ENCODE peak calls at places on chromosome 10, in eight cellular contexts. Q, X, G, C, T, E, R and M are unnamed samples.

GRCh38 chr10:7705341-7705740 is 2.2 kb downstream of the ITIH2 start:
- DNase-seq in T (no peak), R (no peak), Q (no peak), X (no peak), G (no peak), E (no peak), C (no peak), M (no peak)

GRCh38 chr10:59904431-59905065 is 1.8 kb downstream of the CCDC6 start:
- DNase-seq in G (no peak), Q (peak), C (no peak), T (no peak), X (no peak), R (no peak), E (no peak), M (no peak)

GRCh38 chr10:79072994-79073654 is 4.4 kb downstream of the ZMIZ1 start:
- DNase-seq in E (no peak), X (no peak), G (peak), R (no peak), T (no peak), Q (peak), C (no peak), M (no peak)

GRCh38 chr10:27742195-27742925 is 3.3 kb downstream of the MKX start:
- DNase-seq in E (peak), T (peak), X (peak), C (peak), Q (peak), G (peak), R (peak), M (peak)

GRCh38 chr10:53997953-53998352 is 803.1 kb downstream of the PCDH15 start:
- DNase-seq in E (no peak), Q (peak), G (no peak), X (no peak), T (no peak), C (no peak), R (no peak), M (no peak)

GRCh38 chr10:69844698-69845097 is 43.0 kb downstream of the COL13A1 start:
- DNase-seq in Q (no peak), C (no peak), T (no peak), G (no peak), X (no peak), E (no peak), R (no peak), M (no peak)

GRCh38 chr10:77637986-77638765 is 568 bp upstream of the KCNMA1 start:
- DNase-seq in R (no peak), E (no peak), C (no peak), G (peak), T (no peak), X (peak), Q (peak), M (no peak)

GRCh38 chr10:51073461-51074237 is 638 bp upstream of the PRKG1 start:
- DNase-seq in E (no peak), T (no peak), X (peak), Q (peak), R (no peak), G (peak), C (no peak), M (no peak)

GRCh38 chr10:5461914-5462840 is 37.2 kb downstream of the CALML5 start:
- DNase-seq in Q (no peak), X (no peak), E (no peak), T (no peak), C (no peak), R (no peak), G (peak), M (no peak)

GRCh38 chr10:121959671-121960070 is 15.3 kb downstream of the NSMCE4A start:
- DNase-seq in G (no peak), X (no peak), R (no peak), Q (no peak), C (no peak), E (no peak), T (no peak), M (no peak)

GRCh38 chr10:80924063-80924952 is 386.6 kb downstream of the SH2D4B start:
- DNase-seq in C (no peak), X (no peak), T (no peak), G (peak), Q (peak), E (no peak), R (no peak), M (peak)

GRCh38 chr10:122323941-122324675 is 50.4 kb upstream of the PLEKHA1 start:
- DNase-seq in R (no peak), T (no peak), G (peak), E (no peak), C (no peak), Q (peak), X (no peak), M (peak)

GRCh38 chr10:50619882-50620281 is 3.9 kb downstream of the SGMS1 start:
- DNase-seq in X (no peak), C (no peak), T (no peak), Q (no peak), G (no peak), E (no peak), R (no peak), M (no peak)

GRCh38 chr10:42640610-42641229 is 2.4 kb upstream of the ZNF33B start:
- DNase-seq in E (no peak), Q (peak), X (no peak), T (no peak), G (no peak), C (no peak), R (no peak), M (no peak)

GRCh38 chr10:43316516-43316915 is 49.7 kb upstream of the RASGEF1A start:
- DNase-seq in Q (no peak), E (no peak), T (no peak), G (no peak), C (no peak), X (no peak), R (no peak), M (no peak)

GRCh38 chr10:127922675-127923366 is 15.9 kb downstream of the PTPRE start:
- DNase-seq in E (no peak), T (no peak), C (no peak), Q (peak), G (peak), R (no peak), X (no peak), M (peak)

GRCh38 chr10:78419481-78420265 is 386.0 kb downstream of the RPS24 start:
- DNase-seq in Q (peak), X (no peak), R (no peak), G (no peak), C (no peak), T (no peak), E (no peak), M (no peak)

GRCh38 chr10:5512331-5512730 is 12.4 kb upstream of the CALML3 start:
- DNase-seq in Q (no peak), R (no peak), C (no peak), G (no peak), E (no peak), T (no peak), X (no peak), M (no peak)